ENCODE peak calls at places on chromosome 6, in six cellular contexts. L is GF-D8; Q is stimulated activated CD4-positive, alpha-beta T cell treated with anti-CD3 and anti-CD28 coated beads, Interleukin-15, amount 100 ng/mL, for 1 hour; H is amniotic epithelial cell; V is effector memory CD4-positive, alpha-beta T cell; Z is skeletal muscle cell. P is an unnamed sample.

GRCh38 chr6:82988904-82989303 is 76.7 kb downstream of the UBE3D start:
- DNase-seq in H (peak), L (no peak), Q (no peak), V (no peak), Z (no peak), P (no peak)

GRCh38 chr6:42404494-42404893 is 47.2 kb downstream of the TRERF1 start:
- DNase-seq in V (no peak), Q (no peak), Z (no peak), L (no peak), H (peak), P (no peak)

GRCh38 chr6:167750956-167751358 is 75.8 kb upstream of the AFDN start:
- DNase-seq in Z (no peak), H (no peak), V (no peak), L (no peak), Q (no peak), P (no peak)

GRCh38 chr6:15879372-15880261 is 216.8 kb upstream of the DTNBP1 start:
- DNase-seq in V (no peak), L (peak), Z (no peak), Q (peak), H (peak), P (no peak)

GRCh38 chr6:157089258-157089657 is 234.1 kb downstream of the TMEM242 start:
- DNase-seq in Q (no peak), V (no peak), L (no peak), H (peak), Z (no peak), P (no peak)

GRCh38 chr6:16273266-16273665 is 34.9 kb downstream of the GMPR start:
- DNase-seq in V (no peak), Z (peak), L (no peak), Q (no peak), H (peak), P (no peak)

GRCh38 chr6:41698350-41698781 is 37.0 kb downstream of the TFEB start:
- DNase-seq in Z (peak), Q (no peak), V (no peak), H (peak), L (no peak), P (no peak)

GRCh38 chr6:37691904-37692806 is 5.5 kb downstream of the MDGA1 start:
- DNase-seq in V (peak), Q (peak), Z (no peak), L (no peak), H (peak), P (peak)

GRCh38 chr6:163387317-163387716 is 27.2 kb upstream of the QKI start:
- DNase-seq in H (no peak), Q (no peak), Z (no peak), L (no peak), V (no peak), P (no peak)

GRCh38 chr6:138957484-138957883 is 30.6 kb downstream of the REPS1 start:
- DNase-seq in V (no peak), H (no peak), Z (no peak), Q (no peak), L (peak), P (no peak)